ENCODE peak calls at places on chromosome 20, in six cellular contexts. M is AG04450, N is IMR-90, V is aorta, D is Peyer's patch, P is body of pancreas. E is an unnamed sample.
A peak's percentile ranks its signal among the peaks of the same experiment; 100 is the strongest.

GRCh38 chr20:23097636-23098580 is 11.8 kb upstream of the CD93 start:
- DNase-seq in M (no peak), N (no peak), V (no peak), D (no peak), P (no peak), E (no peak)

GRCh38 chr20:38222231-38222922 is 38.2 kb downstream of the KIAA1755 start:
- DNase-seq in M (no peak), N (peak; percentile 48), V (peak; percentile 88), D (peak; percentile 49), P (peak; percentile 51), E (peak; percentile 73)

GRCh38 chr20:23508896-23509579 is 18.1 kb downstream of the CST8 start:
- DNase-seq in M (no peak), N (no peak), V (no peak), D (no peak), P (no peak), E (no peak)

GRCh38 chr20:61805365-61805764 is 260.3 kb downstream of the TAF4 start:
- DNase-seq in M (no peak), N (no peak), V (no peak), D (no peak), P (no peak), E (no peak)

GRCh38 chr20:9230406-9230805 is 161.5 kb downstream of the PLCB4 start:
- DNase-seq in M (no peak), N (no peak), V (no peak), D (no peak), P (no peak), E (no peak)

GRCh38 chr20:45067558-45067957 is 33.4 kb downstream of the KCNS1 start:
- DNase-seq in M (no peak), N (no peak), V (no peak), D (no peak), P (no peak), E (no peak)

GRCh38 chr20:36754656-36755222 is 8.8 kb upstream of the NDRG3 start:
- DNase-seq in M (peak; percentile 74), N (peak; percentile 88), V (no peak), D (peak; percentile 41), P (peak; percentile 46), E (no peak)

GRCh38 chr20:25407311-25408169 is at the start of gene GINS1:
- DNase-seq in M (peak; percentile 74), N (peak; percentile 85), V (peak; percentile 94), D (peak; percentile 64), P (peak; percentile 76), E (peak; percentile 85)

GRCh38 chr20:62254021-62254724 is 15.9 kb downstream of the OSBPL2 start:
- DNase-seq in M (no peak), N (no peak), V (no peak), D (no peak), P (no peak), E (peak; percentile 48)

GRCh38 chr20:37271421-37271768 is 9.8 kb upstream of the GHRH start:
- DNase-seq in M (no peak), N (no peak), V (no peak), D (no peak), P (no peak), E (no peak)

GRCh38 chr20:52105573-52106422 is 85.8 kb downstream of the ZFP64 start:
- DNase-seq in M (no peak), N (peak; percentile 23), V (no peak), D (no peak), P (no peak), E (no peak)

GRCh38 chr20:59004493-59004762 is 2.6 kb downstream of the CTSZ start:
- DNase-seq in M (no peak), N (no peak), V (peak; percentile 85), D (no peak), P (no peak), E (peak; percentile 83)

GRCh38 chr20:36604952-36605308 is 649 bp upstream of the RAB5IF start:
- DNase-seq in M (no peak), N (no peak), V (no peak), D (peak; percentile 83), P (peak; percentile 22), E (peak; percentile 33)

GRCh38 chr20:64131406-64131805 is 24.0 kb upstream of the NPBWR2 start:
- DNase-seq in M (no peak), N (no peak), V (peak; percentile 42), D (no peak), P (peak; percentile 13), E (peak; percentile 11)

GRCh38 chr20:20849126-20849525 is 136.7 kb upstream of the RALGAPA2 start:
- DNase-seq in M (no peak), N (no peak), V (no peak), D (no peak), P (no peak), E (no peak)

GRCh38 chr20:36768768-36769430 is 4.7 kb downstream of the DSN1 start:
- DNase-seq in M (no peak), N (peak; percentile 51), V (no peak), D (no peak), P (no peak), E (no peak)

GRCh38 chr20:25310268-25310920 is 62.5 kb downstream of the PYGB start:
- DNase-seq in M (peak; percentile 82), N (peak; percentile 96), V (peak; percentile 78), D (no peak), P (peak; percentile 66), E (no peak)

GRCh38 chr20:57709823-57710799 is at the start of gene PMEPA1:
- DNase-seq in M (peak; percentile 85), N (peak; percentile 95), V (peak; percentile 97), D (peak; percentile 85), P (peak; percentile 96), E (peak; percentile 96)

GRCh38 chr20:62678553-62678952 is 30.1 kb upstream of the NTSR1 start:
- DNase-seq in M (no peak), N (no peak), V (no peak), D (no peak), P (no peak), E (no peak)

GRCh38 chr20:37295595-37295994 is 6.1 kb downstream of the MANBAL start:
- DNase-seq in M (no peak), N (no peak), V (no peak), D (no peak), P (no peak), E (no peak)

GRCh38 chr20:5928831-5929715 is 21.3 kb downstream of the TRMT6 start:
- DNase-seq in M (no peak), N (no peak), V (no peak), D (no peak), P (no peak), E (no peak)

GRCh38 chr20:25274891-25275812 is 27.3 kb downstream of the PYGB start:
- DNase-seq in M (no peak), N (no peak), V (peak; percentile 56), D (no peak), P (peak; percentile 12), E (peak; percentile 67)

GRCh38 chr20:61982240-61982950 is 83.3 kb downstream of the TAF4 start:
- DNase-seq in M (no peak), N (no peak), V (no peak), D (no peak), P (no peak), E (no peak)

GRCh38 chr20:34068001-34068400 is 44.0 kb downstream of the EIF2S2 start:
- DNase-seq in M (no peak), N (no peak), V (no peak), D (no peak), P (no peak), E (no peak)

GRCh38 chr20:54914995-54915394 is 439.6 kb downstream of the DOK5 start:
- DNase-seq in M (no peak), N (no peak), V (no peak), D (no peak), P (no peak), E (no peak)

GRCh38 chr20:63968928-63969760 is 586 bp downstream of the ZNF512B start:
- DNase-seq in M (no peak), N (no peak), V (peak; percentile 81), D (no peak), P (peak; percentile 30), E (peak; percentile 41)

GRCh38 chr20:57467742-57468141 is 57.2 kb downstream of the CTCFL start:
- DNase-seq in M (no peak), N (no peak), V (peak; percentile 42), D (no peak), P (no peak), E (peak; percentile 21)

GRCh38 chr20:18465536-18466200 is 1.2 kb downstream of the DZANK1 start:
- DNase-seq in M (no peak), N (no peak), V (no peak), D (no peak), P (no peak), E (no peak)

GRCh38 chr20:18466574-18466893 is 296 bp downstream of the DZANK1 start:
- DNase-seq in M (no peak), N (no peak), V (no peak), D (no peak), P (no peak), E (no peak)

DNA sequence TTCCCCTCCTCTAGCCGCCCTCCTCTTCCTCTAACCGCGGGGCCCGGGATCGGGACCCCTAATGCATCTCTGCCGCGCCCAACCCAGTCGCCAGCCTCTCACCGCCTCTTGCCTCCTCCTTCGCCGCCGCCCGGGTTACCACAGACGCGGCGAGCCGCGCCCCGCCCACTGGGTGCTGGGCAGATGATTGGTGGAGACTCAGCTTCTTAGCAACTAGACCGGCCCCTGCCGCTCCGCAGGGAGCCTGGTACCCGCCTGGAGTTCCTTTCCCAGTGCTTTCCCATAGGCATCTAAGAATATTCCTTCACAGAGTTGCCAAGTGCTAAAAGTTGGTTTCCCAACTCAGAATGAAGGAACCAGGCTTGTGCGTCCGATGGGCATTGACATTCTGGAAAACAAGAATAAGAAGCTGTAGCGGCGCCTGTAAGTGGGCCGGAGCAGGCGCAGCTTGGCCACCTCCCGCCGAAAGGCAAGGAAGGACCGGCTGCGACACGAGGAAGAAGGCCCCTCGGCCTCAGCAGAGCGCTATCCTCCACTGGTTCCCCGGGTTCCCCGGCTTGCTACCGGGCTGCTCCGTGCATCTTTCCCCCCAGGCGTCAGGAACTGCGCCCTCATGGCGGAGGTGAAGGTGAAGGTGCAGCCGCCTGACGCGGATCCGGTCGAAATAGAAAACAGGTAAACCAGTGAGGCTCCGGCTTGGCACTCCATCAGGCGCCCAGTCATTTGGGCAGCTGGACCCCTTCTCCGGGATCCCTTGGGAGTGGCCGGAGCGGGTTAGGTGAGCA is at the start of the genes DZANK1 and POLR3F:
- DNase-seq in M (peak; percentile 90), N (peak; percentile 94), V (peak; percentile 98), D (peak; percentile 95), P (peak; percentile 93), E (peak; percentile 97)
- H3K27ac ChIP-seq in M (peak within 1 kb of the TSS; percentile 94), N (peak within 1 kb of the TSS; percentile 85), V (peak within 1 kb of the TSS; percentile 48), D (peak within 1 kb of the TSS; percentile 85), P (peak within 1 kb of the TSS; percentile 94), E (peak within 1 kb of the TSS; percentile 89)

GRCh38 chr20:2536562-2536986 is at the start of gene TMC2:
- DNase-seq in M (no peak), N (no peak), V (no peak), D (no peak), P (no peak), E (no peak)
- H3K27ac ChIP-seq in M (no peak within 1 kb of the TSS), N (no peak within 1 kb of the TSS), V (no peak within 1 kb of the TSS), D (no peak within 1 kb of the TSS), P (no peak within 1 kb of the TSS), E (no peak within 1 kb of the TSS)

DNA sequence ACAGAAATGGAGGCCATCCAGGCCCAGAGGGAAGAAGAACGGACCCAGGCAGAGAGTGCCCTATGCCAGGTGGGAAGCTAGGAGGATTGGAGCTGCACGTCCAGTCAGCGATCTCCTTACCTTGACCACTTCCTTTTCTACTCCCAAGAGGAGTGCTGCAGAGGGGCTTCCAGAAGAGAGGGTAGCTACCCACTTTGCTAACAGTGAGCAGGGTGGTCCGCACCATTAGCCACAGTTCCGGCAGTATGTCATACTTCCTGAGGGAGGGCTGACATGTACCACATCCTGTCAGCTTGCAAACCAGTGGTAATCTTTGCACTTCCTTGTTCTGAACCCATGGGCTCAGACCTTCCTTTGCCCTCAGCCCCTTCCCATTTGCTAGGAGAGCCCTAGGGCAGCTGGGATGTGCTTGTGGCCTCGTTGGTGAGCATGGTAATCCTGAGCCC is 35.4 kb downstream of the CEP250 start:
- DNase-seq in M (no peak), N (no peak), V (no peak), D (peak; percentile 81), P (no peak), E (no peak)
- H3K27ac ChIP-seq in M (no peak overlapping the region), N (no peak overlapping the region), V (no peak overlapping the region), D (peak overlapping the region; percentile 44), P (no peak overlapping the region), E (no peak overlapping the region)

GRCh38 chr20:49635171-49635570 is 67.2 kb upstream of the PTGIS start:
- DNase-seq in M (no peak), N (no peak), V (no peak), D (no peak), P (no peak), E (peak; percentile 68)
- H3K27ac ChIP-seq in M (no peak overlapping the region), N (no peak overlapping the region), V (no peak overlapping the region), D (peak overlapping the region; percentile 13), P (no peak overlapping the region), E (no peak overlapping the region)

E was measured in heart left ventricle.